ENCODE peak calls at places on chromosome 7, in six cellular contexts. D is heart left ventricle; O is pancreas; M is stimulated activated naive CD8-positive, alpha-beta T cell treated with anti-CD3 and anti-CD28 coated beads, Interleukin-15, Interleukin-2, amounts not matched to agents 100 U/mL and 50 U/mL, for 24 hours; P is activated CD8-positive, alpha-beta T cell treated with anti-CD3 and anti-CD28 coated beads for 36 hours; L is upper lobe of left lung. X is an unnamed sample.

GRCh38 chr7:36070230-36070629 is 82.8 kb upstream of the EEPD1 start:
- ATAC-seq in O (no peak), M (no peak), L (no peak), P (no peak), D (no peak), X (no peak)

GRCh38 chr7:114924066-114924712 is 2.3 kb downstream of the MDFIC start:
- ATAC-seq in M (no peak), L (no peak), P (no peak), O (no peak), D (no peak), X (no peak)

GRCh38 chr7:157397751-157398691 is 61.2 kb downstream of the DNAJB6 start:
- ATAC-seq in D (peak; percentile 81), L (peak; percentile 63), P (peak; percentile 39), M (no peak), O (peak; percentile 75), X (no peak)

GRCh38 chr7:74289660-74290589 is 718 bp downstream of the CLIP2 start:
- ATAC-seq in O (peak; percentile 12), P (peak; percentile 50), D (no peak), L (no peak), M (peak; percentile 6), X (peak; percentile 68)

GRCh38 chr7:22824760-22825159 is 2.1 kb upstream of the TOMM7 start:
- ATAC-seq in P (no peak), D (no peak), L (no peak), O (no peak), M (no peak), X (no peak)

GRCh38 chr7:114802628-114803027 is 119.3 kb upstream of the MDFIC start:
- ATAC-seq in P (peak; percentile 77), O (no peak), M (peak; percentile 71), D (no peak), L (no peak), X (no peak)

GRCh38 chr7:70765651-70766050 is 366.3 kb upstream of the GALNT17 start:
- ATAC-seq in O (no peak), L (peak; percentile 17), M (no peak), P (no peak), D (no peak), X (no peak)

GRCh38 chr7:33842141-33842540 is 63.2 kb upstream of the BMPER start:
- ATAC-seq in M (no peak), P (no peak), O (no peak), L (no peak), D (no peak), X (no peak)

GRCh38 chr7:67484244-67484751 is 487.7 kb downstream of the TYW1 start:
- ATAC-seq in M (no peak), O (peak; percentile 82), D (peak; percentile 55), L (no peak), P (no peak), X (no peak)

X was measured in stimulated activated memory B cell treated with anti-CD40 and anti-IgM and Interleukin-4, amounts not matched to agents 10 μg/mL and 1 μg/mL and 100 μg/mL, for 72 hours.